ENCODE peak calls at places on chromosome 10, in five cellular contexts. B is transverse colon, C is suprapubic skin, Y is A549, X is K562. T is an unnamed sample.

GRCh38 chr10:1169981-1170866 is 114.0 kb downstream of the WDR37 start:
- DNase-seq in B (no peak), C (no peak), Y (no peak), X (no peak), T (no peak)

GRCh38 chr10:87867453-87867852 is 4.0 kb downstream of the PTEN start:
- DNase-seq in B (no peak), C (no peak), Y (no peak), X (no peak), T (no peak)

GRCh38 chr10:12205082-12205481 is 9.1 kb downstream of the CDC123 start:
- DNase-seq in B (no peak), C (no peak), Y (no peak), X (no peak), T (no peak)

GRCh38 chr10:31896972-31897384 is 31.7 kb downstream of the ARHGAP12 start:
- DNase-seq in B (no peak), C (no peak), Y (peak; percentile 75), X (no peak), T (no peak)

GRCh38 chr10:114925675-114926204 is 12.3 kb upstream of the TRUB1 start:
- DNase-seq in B (no peak), C (no peak), Y (no peak), X (no peak), T (no peak)

GRCh38 chr10:49410365-49411074 is 14.6 kb upstream of the DRGX start:
- DNase-seq in B (no peak), C (no peak), Y (no peak), X (no peak), T (no peak)

GRCh38 chr10:79184141-79184625 is 115.4 kb downstream of the ZMIZ1 start:
- DNase-seq in B (no peak), C (no peak), Y (peak; percentile 83), X (no peak), T (peak; percentile 76)

GRCh38 chr10:46520381-46520780 is 36.1 kb downstream of the GPRIN2 start:
- DNase-seq in B (peak; percentile 6), C (peak; percentile 55), Y (no peak), X (no peak), T (peak; percentile 30)

GRCh38 chr10:71478966-71479365 is 82.2 kb downstream of the CDH23 start:
- DNase-seq in B (no peak), C (no peak), Y (no peak), X (no peak), T (no peak)

GRCh38 chr10:79404231-79404609 is 41.2 kb downstream of the ZCCHC24 start:
- DNase-seq in B (peak; percentile 41), C (peak; percentile 88), Y (no peak), X (peak; percentile 50), T (no peak)

GRCh38 chr10:6177880-6178281 is 24.9 kb upstream of the PFKFB3 start:
- DNase-seq in B (no peak), C (no peak), Y (no peak), X (no peak), T (no peak)

GRCh38 chr10:84605802-84606201 is 277.4 kb downstream of the CCSER2 start:
- DNase-seq in B (no peak), C (no peak), Y (no peak), X (no peak), T (no peak)

GRCh38 chr10:5812283-5813090 is 747 bp downstream of the GDI2 start:
- DNase-seq in B (peak; percentile 55), C (peak; percentile 77), Y (peak; percentile 27), X (peak; percentile 62), T (peak; percentile 48)

GRCh38 chr10:130913844-130914243 is 397.7 kb downstream of the TCERG1L start:
- DNase-seq in B (no peak), C (no peak), Y (no peak), X (no peak), T (no peak)

GRCh38 chr10:71888623-71889387 is 37.8 kb upstream of the PSAP start:
- DNase-seq in B (peak; percentile 78), C (peak; percentile 94), Y (peak; percentile 79), X (peak; percentile 76), T (peak; percentile 80)

GRCh38 chr10:93199221-93199681 is 125.6 kb downstream of the CYP26A1 start:
- DNase-seq in B (peak; percentile 74), C (peak; percentile 65), Y (peak; percentile 58), X (no peak), T (peak; percentile 75)

GRCh38 chr10:124119933-124120332 is 26.5 kb upstream of the CHST15 start:
- DNase-seq in B (no peak), C (no peak), Y (no peak), X (no peak), T (peak; percentile 51)

DNA sequence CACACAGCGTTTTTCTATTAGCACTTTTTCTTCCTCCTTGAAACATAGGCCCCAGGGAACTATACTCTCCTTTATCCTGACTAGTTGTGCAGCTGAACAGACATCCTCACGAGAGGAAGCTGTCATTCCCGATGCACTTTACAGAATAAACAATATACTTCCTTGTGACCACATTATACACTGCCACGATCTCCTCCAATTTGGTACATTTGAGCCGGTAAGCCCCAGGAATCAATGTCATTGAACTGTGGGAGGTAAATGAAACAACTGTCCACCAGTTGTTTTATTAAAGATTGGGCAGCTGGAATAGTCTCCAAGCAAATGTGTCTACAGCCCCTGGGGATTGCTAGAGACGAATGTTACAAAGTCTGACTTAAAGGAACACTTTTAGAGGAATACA is 361.3 kb downstream of the NEBL start:
- DNase-seq in B (no peak), C (no peak), Y (no peak), X (no peak), T (no peak)
- TF ChIP-seq EP300 in B (no peak), C (no peak), Y (no peak), X (no peak), T (no peak)

DNA sequence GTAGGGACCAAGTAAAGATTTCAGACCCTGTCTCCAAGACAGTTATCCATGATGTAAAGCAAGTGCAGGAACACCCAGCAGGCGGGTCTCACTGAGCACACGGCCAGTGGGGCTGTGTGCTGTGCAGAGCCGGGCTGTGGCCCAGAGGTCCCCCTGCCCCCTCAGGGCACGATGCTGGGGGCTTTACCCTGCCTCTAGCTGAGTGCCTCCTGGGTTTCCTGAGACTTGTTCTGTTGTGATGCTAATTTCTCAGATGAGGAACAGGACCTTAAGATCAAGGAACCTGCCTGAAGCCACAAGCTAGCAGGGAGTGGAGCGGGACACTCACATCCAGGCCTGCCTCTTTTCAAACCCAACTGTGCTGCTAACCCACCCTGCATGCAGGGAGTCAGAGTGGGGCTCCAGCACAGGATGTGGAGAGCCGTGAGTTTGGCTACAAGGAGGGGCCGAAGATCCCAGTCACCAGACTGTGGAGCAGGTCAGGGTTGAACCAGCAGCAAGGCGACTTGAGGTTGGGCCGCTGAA is 76.1 kb upstream of the LYZL2 start:
- DNase-seq in B (no peak), C (no peak), Y (no peak), X (no peak), T (no peak)
- H3K27ac ChIP-seq in B (peak overlapping the region; percentile 52), C (no peak overlapping the region), Y (peak overlapping the region; percentile 37), X (no peak overlapping the region), T (no peak overlapping the region)

GRCh38 chr10:24874133-24874532 is 78.3 kb downstream of the PRTFDC1 start:
- DNase-seq in B (no peak), C (no peak), Y (no peak), X (no peak), T (no peak)
- TF ChIP-seq EP300 in B (no peak), C (no peak), Y (no peak), X (no peak), T (no peak)

GRCh38 chr10:13959443-13960359 is 371.0 kb downstream of the FRMD4A start:
- DNase-seq in B (no peak), C (no peak), Y (no peak), X (no peak), T (no peak)

GRCh38 chr10:13961853-13962252 is 368.9 kb downstream of the FRMD4A start:
- DNase-seq in B (no peak), C (no peak), Y (no peak), X (no peak), T (no peak)

GRCh38 chr10:13960603-13961002 is 370.1 kb downstream of the FRMD4A start:
- DNase-seq in B (no peak), C (no peak), Y (no peak), X (no peak), T (no peak)

GRCh38 chr10:13957856-13958255 is 371.1 kb downstream of the PRPF18 start:
- DNase-seq in B (no peak), C (no peak), Y (no peak), X (no peak), T (no peak)

GRCh38 chr10:13961096-13961495 is 369.6 kb downstream of the FRMD4A start:
- DNase-seq in B (no peak), C (no peak), Y (no peak), X (no peak), T (no peak)
- H3K27ac ChIP-seq in B (no peak overlapping the region), C (no peak overlapping the region), Y (no peak overlapping the region), X (no peak overlapping the region), T (no peak overlapping the region)

GRCh38 chr10:21097926-21098355 is 200.8 kb upstream of the NEBL start:
- DNase-seq in B (no peak), C (no peak), Y (no peak), X (no peak), T (no peak)

GRCh38 chr10:21095494-21096055 is 198.5 kb upstream of the NEBL start:
- DNase-seq in B (no peak), C (no peak), Y (no peak), X (no peak), T (no peak)

GRCh38 chr10:21090609-21091082 is 193.5 kb upstream of the NEBL start:
- DNase-seq in B (no peak), C (no peak), Y (no peak), X (no peak), T (no peak)

GRCh38 chr10:21095073-21095472 is 198.0 kb upstream of the NEBL start:
- DNase-seq in B (no peak), C (no peak), Y (no peak), X (no peak), T (no peak)

DNA sequence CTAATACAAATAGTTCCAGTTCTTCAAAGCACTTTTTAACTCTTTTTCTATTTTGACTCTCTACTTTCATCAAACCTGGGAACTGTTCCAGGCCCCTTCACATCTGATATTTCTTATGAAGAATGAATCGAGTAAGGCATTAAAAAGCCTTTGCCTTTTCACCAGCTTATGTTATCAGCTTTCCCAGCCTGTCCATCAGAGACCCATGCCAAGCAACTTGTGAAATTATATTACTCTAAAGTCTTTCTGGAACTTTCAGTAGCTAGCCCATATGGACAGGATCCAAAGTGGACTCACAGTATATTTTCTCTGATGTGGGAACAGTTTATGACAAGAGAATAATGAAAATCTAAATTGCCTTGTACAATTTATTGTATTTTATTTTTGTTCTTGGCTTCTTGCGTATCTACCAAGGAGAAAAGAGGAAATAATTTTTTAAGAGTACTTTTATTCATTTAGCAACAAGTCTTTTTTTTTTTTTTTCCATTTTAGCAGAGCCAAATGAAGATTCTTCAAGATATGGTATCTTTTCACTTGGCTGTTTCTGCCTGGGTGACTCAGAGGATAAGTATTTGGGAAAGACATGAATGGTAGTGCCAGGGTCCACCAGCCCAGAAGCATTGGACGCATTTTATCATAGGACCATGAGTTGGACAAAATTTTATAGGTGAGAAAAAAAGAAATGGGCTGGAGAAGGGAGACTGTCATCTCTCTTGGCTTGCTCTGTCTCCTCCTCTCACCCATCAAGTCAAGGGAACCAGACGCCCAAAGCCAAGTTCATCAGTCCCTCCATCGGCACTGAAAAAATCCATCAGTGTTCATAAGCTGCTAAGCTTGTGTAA is 195.8 kb upstream of the NEBL start:
- DNase-seq in B (no peak), C (no peak), Y (peak; percentile 36), X (no peak), T (no peak)
- TF ChIP-seq EP300 in B (no peak), C (no peak), Y (no peak), X (no peak), T (no peak)